ENCODE peak calls at places on chromosomes 13 and 19, in five cellular contexts. N is pancreas, V is GM03348, R is cardiac fibroblast, U is brain pericyte. T is an unnamed sample.

GRCh38 chr19:46442808-46443450 is 14.2 kb upstream of the PNMA8C start:
- DNase-seq in N (no peak), V (peak; percentile 71), R (peak; percentile 75), U (no peak), T (no peak)

GRCh38 chr19:11963566-11964355 is 1.1 kb upstream of the ZNF763 start:
- DNase-seq in N (peak; percentile 76), V (peak; percentile 89), R (peak; percentile 79), U (no peak), T (no peak)

GRCh38 chr19:28409859-28410258 is 803.1 kb downstream of the UQCRFS1 start:
- DNase-seq in N (no peak), V (no peak), R (no peak), U (no peak), T (no peak)

GRCh38 chr13:114053026-114053425 is 79.2 kb upstream of the C13orf46 start:
- DNase-seq in N (peak; percentile 34), V (no peak), R (peak; percentile 64), U (no peak), T (no peak)

GRCh38 chr19:2042485-2043268 is 8.4 kb downstream of the MKNK2 start:
- DNase-seq in N (peak; percentile 90), V (no peak), R (no peak), U (no peak), T (no peak)

GRCh38 chr13:112740502-112741131 is 50.8 kb downstream of the ATP11A start:
- DNase-seq in N (no peak), V (peak; percentile 83), R (peak; percentile 84), U (no peak), T (no peak)

GRCh38 chr13:42113478-42113877 is 65.0 kb downstream of the DGKH start:
- DNase-seq in N (no peak), V (no peak), R (peak; percentile 25), U (no peak), T (no peak)

GRCh38 chr13:48096670-48097069 is 1.8 kb upstream of the MED4 start:
- DNase-seq in N (no peak), V (no peak), R (no peak), U (no peak), T (no peak)

GRCh38 chr19:43700368-43701015 is 15.4 kb upstream of the IRGC start:
- DNase-seq in N (no peak), V (peak; percentile 68), R (peak; percentile 76), U (no peak), T (no peak)

GRCh38 chr13:30572859-30573275 is 44.9 kb upstream of the USPL1 start:
- DNase-seq in N (no peak), V (peak; percentile 56), R (peak; percentile 72), U (peak; percentile 30), T (peak; percentile 36)

GRCh38 chr13:110405597-110406450 is 98.7 kb downstream of the COL4A2 start:
- DNase-seq in N (no peak), V (peak; percentile 62), R (peak; percentile 82), U (no peak), T (no peak)

GRCh38 chr19:6774821-6775707 is 2.6 kb downstream of the VAV1 start:
- DNase-seq in N (no peak), V (no peak), R (no peak), U (no peak), T (no peak)

GRCh38 chr13:43307921-43308433 is 284.6 kb downstream of the DNAJC15 start:
- DNase-seq in N (peak; percentile 74), V (peak; percentile 64), R (peak; percentile 93), U (peak; percentile 55), T (no peak)

GRCh38 chr19:40600086-40600917 is 867 bp upstream of the LTBP4 start:
- DNase-seq in N (peak; percentile 78), V (no peak), R (no peak), U (no peak), T (no peak)

T was measured in glomerular endothelial cell.